ENCODE peak calls at places on chromosomes 3 and 15, in five cellular contexts. One of them, this sample, is unnamed.

GRCh38 chr3:54817628-54818027 is 110.2 kb downstream of the LRTM1 start:
- DNase-seq in NCI-H510A treated with DMSO at 0.1 percent for 48 hours: no peak
- DNase-seq in stimulated activated CD4-positive, alpha-beta T cell treated with anti-CD3 and anti-CD28 coated beads, TNF-alpha, amount 100 ng/mL, for 48 hours: no peak
- DNase-seq in activated CD4-positive, alpha-beta T cell treated with anti-CD3 and anti-CD28 coated beads for 1 hour: no peak
- DNase-seq in ELR: no peak
- DNase-seq in this sample: no peak

GRCh38 chr15:89462198-89462912 is 34.0 kb downstream of the RHCG start:
- DNase-seq in NCI-H510A treated with DMSO at 0.1 percent for 48 hours: no peak
- DNase-seq in activated CD4-positive, alpha-beta T cell treated with anti-CD3 and anti-CD28 coated beads for 1 hour: no peak
- DNase-seq in stimulated activated CD4-positive, alpha-beta T cell treated with anti-CD3 and anti-CD28 coated beads, TNF-alpha, amount 100 ng/mL, for 48 hours: no peak
- DNase-seq in ELR: peak; percentile 31
- DNase-seq in this sample: peak; percentile 35

GRCh38 chr15:64264511-64264910 is 91.5 kb downstream of the CSNK1G1 start:
- DNase-seq in NCI-H510A treated with DMSO at 0.1 percent for 48 hours: no peak
- DNase-seq in ELR: no peak
- DNase-seq in activated CD4-positive, alpha-beta T cell treated with anti-CD3 and anti-CD28 coated beads for 1 hour: no peak
- DNase-seq in stimulated activated CD4-positive, alpha-beta T cell treated with anti-CD3 and anti-CD28 coated beads, TNF-alpha, amount 100 ng/mL, for 48 hours: no peak
- DNase-seq in this sample: no peak

GRCh38 chr15:58203537-58203936 is 65.4 kb downstream of the AQP9 start:
- DNase-seq in NCI-H510A treated with DMSO at 0.1 percent for 48 hours: no peak
- DNase-seq in activated CD4-positive, alpha-beta T cell treated with anti-CD3 and anti-CD28 coated beads for 1 hour: no peak
- DNase-seq in stimulated activated CD4-positive, alpha-beta T cell treated with anti-CD3 and anti-CD28 coated beads, TNF-alpha, amount 100 ng/mL, for 48 hours: no peak
- DNase-seq in ELR: peak; percentile 67
- DNase-seq in this sample: no peak

GRCh38 chr3:177831361-177831760 is 634.1 kb upstream of the TBL1XR1 start:
- DNase-seq in stimulated activated CD4-positive, alpha-beta T cell treated with anti-CD3 and anti-CD28 coated beads, TNF-alpha, amount 100 ng/mL, for 48 hours: no peak
- DNase-seq in NCI-H510A treated with DMSO at 0.1 percent for 48 hours: peak; percentile 57
- DNase-seq in activated CD4-positive, alpha-beta T cell treated with anti-CD3 and anti-CD28 coated beads for 1 hour: no peak
- DNase-seq in ELR: peak; percentile 47
- DNase-seq in this sample: peak; percentile 19

GRCh38 chr3:64368163-64369025 is 143.1 kb upstream of the PRICKLE2 start:
- DNase-seq in stimulated activated CD4-positive, alpha-beta T cell treated with anti-CD3 and anti-CD28 coated beads, TNF-alpha, amount 100 ng/mL, for 48 hours: no peak
- DNase-seq in NCI-H510A treated with DMSO at 0.1 percent for 48 hours: no peak
- DNase-seq in activated CD4-positive, alpha-beta T cell treated with anti-CD3 and anti-CD28 coated beads for 1 hour: no peak
- DNase-seq in ELR: no peak
- DNase-seq in this sample: no peak

GRCh38 chr3:81684739-81685395 is 76.6 kb downstream of the GBE1 start:
- DNase-seq in ELR: peak; percentile 31
- DNase-seq in activated CD4-positive, alpha-beta T cell treated with anti-CD3 and anti-CD28 coated beads for 1 hour: no peak
- DNase-seq in stimulated activated CD4-positive, alpha-beta T cell treated with anti-CD3 and anti-CD28 coated beads, TNF-alpha, amount 100 ng/mL, for 48 hours: no peak
- DNase-seq in NCI-H510A treated with DMSO at 0.1 percent for 48 hours: no peak
- DNase-seq in this sample: no peak

GRCh38 chr3:64871237-64871636 is 183.4 kb upstream of the ADAMTS9 start:
- DNase-seq in ELR: no peak
- DNase-seq in NCI-H510A treated with DMSO at 0.1 percent for 48 hours: no peak
- DNase-seq in activated CD4-positive, alpha-beta T cell treated with anti-CD3 and anti-CD28 coated beads for 1 hour: no peak
- DNase-seq in stimulated activated CD4-positive, alpha-beta T cell treated with anti-CD3 and anti-CD28 coated beads, TNF-alpha, amount 100 ng/mL, for 48 hours: no peak
- DNase-seq in this sample: no peak

GRCh38 chr3:55988905-55989304 is 479.4 kb downstream of the ERC2 start:
- DNase-seq in NCI-H510A treated with DMSO at 0.1 percent for 48 hours: no peak
- DNase-seq in stimulated activated CD4-positive, alpha-beta T cell treated with anti-CD3 and anti-CD28 coated beads, TNF-alpha, amount 100 ng/mL, for 48 hours: no peak
- DNase-seq in ELR: no peak
- DNase-seq in activated CD4-positive, alpha-beta T cell treated with anti-CD3 and anti-CD28 coated beads for 1 hour: no peak
- DNase-seq in this sample: no peak

GRCh38 chr3:105429034-105429762 is 62.5 kb downstream of the ALCAM start:
- DNase-seq in NCI-H510A treated with DMSO at 0.1 percent for 48 hours: no peak
- DNase-seq in stimulated activated CD4-positive, alpha-beta T cell treated with anti-CD3 and anti-CD28 coated beads, TNF-alpha, amount 100 ng/mL, for 48 hours: no peak
- DNase-seq in ELR: no peak
- DNase-seq in activated CD4-positive, alpha-beta T cell treated with anti-CD3 and anti-CD28 coated beads for 1 hour: no peak
- DNase-seq in this sample: peak; percentile 80

This sample was measured in SHP77 treated with DMSO at 0.1 percent for 48 hours.